ENCODE peak calls at places on chromosomes 2 and 18, in eight cellular contexts. One of them, this sample, is unnamed.

GRCh38 chr2:8541223-8541622 is 140.6 kb upstream of the ID2 start:
- DNase-seq in NCI-H446 treated with DMSO at 0.1 percent for 48 hours: no peak
- DNase-seq in GM12865: peak
- DNase-seq in fibroblast of the aortic adventitia: no peak
- DNase-seq in effector CD8-positive, alpha-beta T cell: no peak
- DNase-seq in IMR-90: no peak
- DNase-seq in activated naive CD4-positive, alpha-beta T cell: no peak
- DNase-seq in EH: no peak
- DNase-seq in this sample: no peak

GRCh38 chr2:46097714-46098480 is 199.3 kb upstream of the EPAS1 start:
- DNase-seq in NCI-H446 treated with DMSO at 0.1 percent for 48 hours: no peak
- DNase-seq in GM12865: no peak
- DNase-seq in fibroblast of the aortic adventitia: peak
- DNase-seq in effector CD8-positive, alpha-beta T cell: no peak
- DNase-seq in IMR-90: peak
- DNase-seq in activated naive CD4-positive, alpha-beta T cell: no peak
- DNase-seq in EH: peak
- DNase-seq in this sample: peak

GRCh38 chr2:54558188-54558975 is 102.3 kb downstream of the SPTBN1 start:
- DNase-seq in NCI-H446 treated with DMSO at 0.1 percent for 48 hours: no peak
- DNase-seq in GM12865: peak
- DNase-seq in fibroblast of the aortic adventitia: peak
- DNase-seq in effector CD8-positive, alpha-beta T cell: peak
- DNase-seq in IMR-90: peak
- DNase-seq in activated naive CD4-positive, alpha-beta T cell: peak
- DNase-seq in EH: peak
- DNase-seq in this sample: peak

GRCh38 chr2:18119883-18120282 is 241.4 kb downstream of the KCNS3 start:
- DNase-seq in NCI-H446 treated with DMSO at 0.1 percent for 48 hours: peak
- DNase-seq in GM12865: no peak
- DNase-seq in fibroblast of the aortic adventitia: peak
- DNase-seq in effector CD8-positive, alpha-beta T cell: no peak
- DNase-seq in IMR-90: peak
- DNase-seq in activated naive CD4-positive, alpha-beta T cell: no peak
- DNase-seq in EH: peak
- DNase-seq in this sample: peak

GRCh38 chr18:11857177-11857887 is 6.1 kb downstream of the CHMP1B start:
- DNase-seq in NCI-H446 treated with DMSO at 0.1 percent for 48 hours: no peak
- DNase-seq in GM12865: no peak
- DNase-seq in fibroblast of the aortic adventitia: peak
- DNase-seq in effector CD8-positive, alpha-beta T cell: no peak
- DNase-seq in IMR-90: peak
- DNase-seq in activated naive CD4-positive, alpha-beta T cell: no peak
- DNase-seq in EH: peak
- DNase-seq in this sample: peak

GRCh38 chr2:206980413-206980812 is 41.1 kb downstream of the CPO start:
- DNase-seq in NCI-H446 treated with DMSO at 0.1 percent for 48 hours: no peak
- DNase-seq in GM12865: no peak
- DNase-seq in fibroblast of the aortic adventitia: no peak
- DNase-seq in effector CD8-positive, alpha-beta T cell: no peak
- DNase-seq in IMR-90: no peak
- DNase-seq in activated naive CD4-positive, alpha-beta T cell: no peak
- DNase-seq in EH: no peak
- DNase-seq in this sample: no peak

GRCh38 chr2:15425707-15426106 is 135.4 kb downstream of the NBAS start:
- DNase-seq in NCI-H446 treated with DMSO at 0.1 percent for 48 hours: no peak
- DNase-seq in GM12865: no peak
- DNase-seq in fibroblast of the aortic adventitia: no peak
- DNase-seq in effector CD8-positive, alpha-beta T cell: no peak
- DNase-seq in IMR-90: no peak
- DNase-seq in activated naive CD4-positive, alpha-beta T cell: no peak
- DNase-seq in EH: no peak
- DNase-seq in this sample: no peak

GRCh38 chr2:97693476-97693875 is 19.9 kb upstream of the ZAP70 start:
- DNase-seq in NCI-H446 treated with DMSO at 0.1 percent for 48 hours: no peak
- DNase-seq in GM12865: no peak
- DNase-seq in fibroblast of the aortic adventitia: peak
- DNase-seq in effector CD8-positive, alpha-beta T cell: no peak
- DNase-seq in IMR-90: peak
- DNase-seq in activated naive CD4-positive, alpha-beta T cell: no peak
- DNase-seq in EH: peak
- DNase-seq in this sample: peak

GRCh38 chr2:46410273-46411244 is 68.8 kb upstream of the TMEM247 start:
- DNase-seq in NCI-H446 treated with DMSO at 0.1 percent for 48 hours: no peak
- DNase-seq in GM12865: no peak
- DNase-seq in fibroblast of the aortic adventitia: no peak
- DNase-seq in effector CD8-positive, alpha-beta T cell: no peak
- DNase-seq in IMR-90: no peak
- DNase-seq in activated naive CD4-positive, alpha-beta T cell: no peak
- DNase-seq in EH: no peak
- DNase-seq in this sample: no peak

This sample was measured in choroid plexus epithelial cell.